ENCODE peak calls at places on chromosomes 5 and 9, in four cellular contexts. F is transverse colon, Q is right cardiac atrium, B is MM.1S. O is an unnamed sample.

GRCh38 chr9:121837113-121838010 is 185.9 kb downstream of the DAB2IP start:
- DNase-seq in F (no peak), B (no peak), Q (no peak), O (no peak)

GRCh38 chr9:37903581-37903830 is 421 bp downstream of the SLC25A51 start:
- DNase-seq in Q (no peak), F (no peak), B (peak; percentile 68), O (no peak)

GRCh38 chr9:131454028-131454427 is 48.7 kb upstream of the POMT1 start:
- DNase-seq in F (no peak), B (no peak), Q (no peak), O (no peak)

GRCh38 chr9:38622083-38622674 is 1.8 kb upstream of the ANKRD18A start:
- DNase-seq in F (peak; percentile 30), Q (peak; percentile 17), B (no peak), O (peak; percentile 16)

GRCh38 chr5:54254482-54255198 is 55.7 kb downstream of the ARL15 start:
- DNase-seq in B (no peak), Q (peak; percentile 21), F (no peak), O (peak; percentile 4)

GRCh38 chr5:122937914-122938313 is 92.5 kb downstream of the SNX24 start:
- DNase-seq in Q (peak; percentile 53), B (no peak), F (peak; percentile 24), O (peak; percentile 18)

GRCh38 chr5:171757853-171758535 is 27.6 kb upstream of the SMIM23 start:
- DNase-seq in B (no peak), Q (no peak), F (no peak), O (no peak)

GRCh38 chr9:97941323-97941722 is 3.4 kb upstream of the HEMGN start:
- DNase-seq in B (no peak), Q (no peak), F (no peak), O (no peak)

GRCh38 chr9:134894136-134894860 is 13.7 kb downstream of the FCN2 start:
- DNase-seq in Q (no peak), B (no peak), F (no peak), O (no peak)

GRCh38 chr9:98215821-98216220 is 23.4 kb upstream of the CORO2A start:
- DNase-seq in Q (no peak), F (no peak), B (no peak), O (no peak)

GRCh38 chr5:378976-379742 is 57.6 kb downstream of the AHRR start:
- DNase-seq in F (no peak), B (no peak), Q (no peak), O (peak; percentile 1)

GRCh38 chr5:67156976-67157583 is 39.5 kb downstream of the CD180 start:
- DNase-seq in Q (no peak), F (peak; percentile 45), B (peak; percentile 49), O (no peak)

GRCh38 chr5:38660194-38660668 is 103.8 kb upstream of the LIFR start:
- DNase-seq in B (no peak), Q (no peak), F (no peak), O (peak; percentile 93)

GRCh38 chr5:136228358-136228757 is 35.4 kb upstream of the SMIM32 start:
- DNase-seq in B (no peak), F (no peak), Q (no peak), O (no peak)

GRCh38 chr5:159182691-159183090 is 26.7 kb downstream of the RNF145 start:
- DNase-seq in B (no peak), F (no peak), Q (no peak), O (no peak)
- H3K4me1 ChIP-seq in B (no peaks in the 10 kb centered on the region), F (peaks cover 17% of the 10 kb centered on the region), Q (peaks cover 5% of the 10 kb centered on the region), O (peaks cover 11% of the 10 kb centered on the region)

GRCh38 chr5:14179446-14179845 is 36.3 kb downstream of the TRIO start:
- DNase-seq in B (no peak), F (no peak), Q (no peak), O (no peak)
- H3K4me1 ChIP-seq in B (no peaks in the 10 kb centered on the region), F (peaks cover 43% of the 10 kb centered on the region), Q (peaks cover 21% of the 10 kb centered on the region), O (no peaks in the 10 kb centered on the region)

DNA sequence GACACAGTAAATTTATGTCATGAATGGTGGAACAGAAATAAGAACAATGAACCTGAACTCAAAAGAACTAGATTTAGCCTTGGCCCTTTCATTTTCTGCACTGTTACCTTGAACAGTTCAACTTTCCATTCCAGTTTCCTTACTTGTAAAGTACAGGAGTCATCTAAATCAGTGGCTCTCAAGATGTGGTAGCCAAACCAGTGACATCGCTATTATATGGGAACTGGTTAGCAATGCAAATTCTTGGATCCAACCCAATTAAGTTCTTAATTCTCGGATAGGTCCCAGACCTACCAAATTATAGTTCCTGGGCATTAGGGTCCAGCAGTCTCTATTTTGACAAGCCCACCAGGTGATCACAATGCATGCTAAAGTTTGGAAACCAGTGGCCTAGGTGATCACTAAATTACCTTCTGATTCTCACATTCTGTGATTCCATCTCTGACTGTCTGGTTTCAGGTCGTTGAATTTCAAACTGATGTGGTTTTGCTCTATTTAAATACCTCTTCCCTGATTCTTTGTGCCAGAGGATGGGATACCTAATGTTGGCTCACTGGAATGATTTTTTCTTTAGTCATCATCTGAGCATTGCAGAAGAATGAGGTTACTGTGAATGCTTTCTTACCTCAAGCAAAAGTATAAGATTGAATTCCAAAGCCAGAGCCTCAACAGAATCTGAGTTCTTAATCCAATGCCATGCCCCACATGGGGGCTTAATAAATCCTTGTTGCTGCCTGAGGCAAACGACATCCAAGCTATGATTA is 253.8 kb downstream of the ENC1 start:
- DNase-seq in B (no peak), F (no peak), Q (no peak), O (no peak)
- H3K4me1 ChIP-seq in B (no peaks in the 10 kb centered on the region), F (no peaks in the 10 kb centered on the region), Q (no peaks in the 10 kb centered on the region), O (no peaks in the 10 kb centered on the region)

DNA sequence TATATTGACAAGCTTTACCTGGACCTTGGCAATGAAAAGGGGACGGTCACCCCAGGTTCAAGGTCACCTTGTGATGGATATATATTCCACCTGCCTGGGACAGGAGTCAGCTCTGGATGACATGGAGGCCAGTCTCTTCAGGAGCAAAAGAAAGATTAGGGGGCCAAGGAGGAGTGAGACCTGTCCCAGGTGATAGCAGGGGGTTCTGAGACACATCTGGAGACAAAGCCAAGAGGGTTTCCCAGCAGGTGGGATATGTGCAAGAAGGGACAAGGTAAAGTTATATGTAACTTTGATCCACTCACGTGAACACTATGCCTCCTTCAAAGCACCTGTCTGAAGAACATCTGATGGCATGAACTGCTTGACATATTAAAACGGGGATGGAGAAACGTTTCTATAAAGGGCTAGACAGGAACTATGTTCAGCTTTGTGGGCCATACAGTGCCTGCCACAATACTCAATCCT is 62.8 kb upstream of the ZNF622 start:
- DNase-seq in Q (no peak), B (no peak), F (no peak), O (no peak)
- H3K4me1 ChIP-seq in Q (no peaks in the 10 kb centered on the region), B (no peaks in the 10 kb centered on the region), F (peaks cover 10% of the 10 kb centered on the region), O (no peaks in the 10 kb centered on the region)